ENCODE peak calls at places on chromosome 19, in six cellular contexts. One of them, this sample, is unnamed.

GRCh38 chr19:1469200-1469935 is 9.6 kb downstream of the C19orf25 start:
- DNase-seq in heart left ventricle: peak; percentile 10
- DNase-seq in tibial nerve: no peak
- DNase-seq in lung: no peak
- DNase-seq in heart right ventricle: peak; percentile 18
- DNase-seq in mesendoderm: no peak
- DNase-seq in this sample: no peak

GRCh38 chr19:30228113-30228725 is 144.0 kb upstream of the ZNF536 start:
- DNase-seq in heart left ventricle: no peak
- DNase-seq in tibial nerve: no peak
- DNase-seq in lung: no peak
- DNase-seq in heart right ventricle: no peak
- DNase-seq in mesendoderm: peak; percentile 25
- DNase-seq in this sample: no peak

GRCh38 chr19:1650627-1651009 is 1.8 kb downstream of the TCF3 start:
- DNase-seq in heart left ventricle: no peak
- DNase-seq in tibial nerve: no peak
- DNase-seq in lung: no peak
- DNase-seq in heart right ventricle: no peak
- DNase-seq in mesendoderm: peak; percentile 72
- DNase-seq in this sample: peak; percentile 72

GRCh38 chr19:45097776-45098520 is 5.0 kb downstream of the PPP1R37 start:
- DNase-seq in heart left ventricle: peak; percentile 56
- DNase-seq in tibial nerve: no peak
- DNase-seq in lung: no peak
- DNase-seq in heart right ventricle: no peak
- DNase-seq in mesendoderm: peak; percentile 89
- DNase-seq in this sample: no peak

GRCh38 chr19:6417713-6418561 is 6.7 kb downstream of the KHSRP start:
- DNase-seq in heart left ventricle: no peak
- DNase-seq in tibial nerve: no peak
- DNase-seq in lung: no peak
- DNase-seq in heart right ventricle: no peak
- DNase-seq in mesendoderm: peak; percentile 31
- DNase-seq in this sample: no peak

GRCh38 chr19:36051236-36051635 is 2.8 kb downstream of the THAP8 start:
- DNase-seq in heart left ventricle: no peak
- DNase-seq in tibial nerve: no peak
- DNase-seq in lung: no peak
- DNase-seq in heart right ventricle: no peak
- DNase-seq in mesendoderm: peak; percentile 89
- DNase-seq in this sample: no peak

GRCh38 chr19:49613374-49613773 is 22.4 kb downstream of the PRR12 start:
- DNase-seq in heart left ventricle: no peak
- DNase-seq in tibial nerve: no peak
- DNase-seq in lung: no peak
- DNase-seq in heart right ventricle: no peak
- DNase-seq in mesendoderm: no peak
- DNase-seq in this sample: no peak

GRCh38 chr19:30066781-30067759 is 125.0 kb downstream of the URI1 start:
- DNase-seq in heart left ventricle: no peak
- DNase-seq in tibial nerve: no peak
- DNase-seq in lung: no peak
- DNase-seq in heart right ventricle: no peak
- DNase-seq in mesendoderm: no peak
- DNase-seq in this sample: peak; percentile 32

GRCh38 chr19:51139299-51140018 is 2.6 kb upstream of the SIGLEC7 start:
- DNase-seq in heart left ventricle: no peak
- DNase-seq in tibial nerve: no peak
- DNase-seq in lung: no peak
- DNase-seq in heart right ventricle: no peak
- DNase-seq in mesendoderm: no peak
- DNase-seq in this sample: no peak

GRCh38 chr19:42589792-42590191 is 4.9 kb downstream of the CEACAM8 start:
- DNase-seq in heart left ventricle: no peak
- DNase-seq in tibial nerve: no peak
- DNase-seq in lung: no peak
- DNase-seq in heart right ventricle: no peak
- DNase-seq in mesendoderm: no peak
- DNase-seq in this sample: no peak

GRCh38 chr19:1848399-1849131 is at the start of gene REXO1:
- DNase-seq in heart left ventricle: peak; percentile 93
- DNase-seq in tibial nerve: peak; percentile 98
- DNase-seq in lung: peak; percentile 96
- DNase-seq in heart right ventricle: peak; percentile 96
- DNase-seq in mesendoderm: peak; percentile 97
- DNase-seq in this sample: peak; percentile 92

GRCh38 chr19:19822148-19822429 is 539 bp upstream of the ZNF506 start:
- DNase-seq in heart left ventricle: no peak
- DNase-seq in tibial nerve: no peak
- DNase-seq in lung: no peak
- DNase-seq in heart right ventricle: no peak
- DNase-seq in mesendoderm: no peak
- DNase-seq in this sample: no peak

GRCh38 chr19:18929311-18929710 is 9.8 kb downstream of the DDX49 start:
- DNase-seq in heart left ventricle: no peak
- DNase-seq in tibial nerve: no peak
- DNase-seq in lung: no peak
- DNase-seq in heart right ventricle: no peak
- DNase-seq in mesendoderm: no peak
- DNase-seq in this sample: no peak

GRCh38 chr19:51387924-51388389 is at the start of gene LIM2:
- DNase-seq in heart left ventricle: no peak
- DNase-seq in tibial nerve: no peak
- DNase-seq in lung: no peak
- DNase-seq in heart right ventricle: no peak
- DNase-seq in mesendoderm: no peak
- DNase-seq in this sample: no peak

GRCh38 chr19:12789098-12789903 is 2.0 kb upstream of the JUNB start:
- DNase-seq in heart left ventricle: no peak
- DNase-seq in tibial nerve: no peak
- DNase-seq in lung: no peak
- DNase-seq in heart right ventricle: no peak
- DNase-seq in mesendoderm: peak; percentile 58
- DNase-seq in this sample: no peak

GRCh38 chr19:18741566-18742121 is 49.5 kb downstream of the COMP start:
- DNase-seq in heart left ventricle: no peak
- DNase-seq in tibial nerve: no peak
- DNase-seq in lung: peak; percentile 79
- DNase-seq in heart right ventricle: no peak
- DNase-seq in mesendoderm: no peak
- DNase-seq in this sample: no peak

GRCh38 chr19:51514866-51515481 is 13.4 kb upstream of the SIGLEC12 start:
- DNase-seq in heart left ventricle: no peak
- DNase-seq in tibial nerve: no peak
- DNase-seq in lung: no peak
- DNase-seq in heart right ventricle: no peak
- DNase-seq in mesendoderm: peak; percentile 55
- DNase-seq in this sample: peak; percentile 60

GRCh38 chr19:51737924-51738323 is 13.8 kb downstream of the FPR1 start:
- DNase-seq in heart left ventricle: no peak
- DNase-seq in tibial nerve: no peak
- DNase-seq in lung: no peak
- DNase-seq in heart right ventricle: no peak
- DNase-seq in mesendoderm: no peak
- DNase-seq in this sample: no peak

GRCh38 chr19:9793051-9793591 is 24.6 kb upstream of the ZNF846 start:
- DNase-seq in heart left ventricle: peak; percentile 57
- DNase-seq in tibial nerve: peak; percentile 43
- DNase-seq in lung: no peak
- DNase-seq in heart right ventricle: peak; percentile 63
- DNase-seq in mesendoderm: peak; percentile 72
- DNase-seq in this sample: peak; percentile 74

GRCh38 chr19:16013181-16013850 is 63.0 kb upstream of the TPM4 start:
- DNase-seq in heart left ventricle: no peak
- DNase-seq in tibial nerve: no peak
- DNase-seq in lung: no peak
- DNase-seq in heart right ventricle: no peak
- DNase-seq in mesendoderm: no peak
- DNase-seq in this sample: no peak

GRCh38 chr19:45485301-45486077 is 11.4 kb downstream of the RTN2 start:
- DNase-seq in heart left ventricle: peak; percentile 97
- DNase-seq in tibial nerve: peak; percentile 99
- DNase-seq in lung: peak; percentile 98
- DNase-seq in heart right ventricle: peak; percentile 99
- DNase-seq in mesendoderm: peak; percentile 97
- DNase-seq in this sample: peak; percentile 95

GRCh38 chr19:3108775-3109174 is 14.6 kb downstream of the GNA11 start:
- DNase-seq in heart left ventricle: no peak
- DNase-seq in tibial nerve: peak; percentile 64
- DNase-seq in lung: peak; percentile 60
- DNase-seq in heart right ventricle: peak; percentile 55
- DNase-seq in mesendoderm: peak; percentile 76
- DNase-seq in this sample: peak; percentile 62

DNA sequence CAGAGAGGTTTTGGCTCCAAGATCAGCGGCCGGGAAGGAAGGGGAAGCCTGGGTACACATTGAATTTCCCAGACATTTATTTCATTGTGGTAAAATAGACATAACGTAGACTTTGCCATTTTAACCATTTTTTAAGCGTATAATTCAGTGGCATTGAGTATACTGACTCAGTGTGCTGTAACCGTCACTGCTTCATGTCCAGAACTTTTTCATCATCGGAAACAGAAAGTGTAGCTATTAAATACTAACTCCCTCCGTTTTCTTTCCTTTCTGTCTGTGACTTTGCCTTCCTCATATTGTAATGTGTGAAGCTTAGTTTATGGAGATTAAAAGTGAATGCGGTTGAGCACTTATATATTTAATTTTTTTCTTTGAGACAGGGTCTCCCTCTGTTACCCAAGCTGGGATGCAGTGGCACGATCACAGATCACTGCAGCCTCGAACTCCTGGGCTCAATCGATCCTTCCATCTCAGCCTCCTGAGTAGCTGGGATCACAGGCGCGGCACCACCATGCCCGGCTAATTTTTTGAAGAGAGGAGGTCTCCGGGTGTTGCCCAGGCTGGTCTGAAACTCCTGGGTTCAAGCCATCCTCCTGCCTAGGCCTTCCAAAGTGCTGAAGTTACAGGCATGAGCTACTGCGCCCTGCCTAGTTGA is 1.4 kb downstream of the HNRNPM start:
- DNase-seq in heart left ventricle: no peak
- DNase-seq in tibial nerve: no peak
- DNase-seq in lung: no peak
- DNase-seq in heart right ventricle: no peak
- DNase-seq in mesendoderm: no peak
- DNase-seq in this sample: no peak
- H3K4me3 ChIP-seq in heart left ventricle: peak overlapping the region; percentile 84
- H3K4me3 ChIP-seq in tibial nerve: peak overlapping the region; percentile 75
- H3K4me3 ChIP-seq in lung: peak overlapping the region; percentile 87
- H3K4me3 ChIP-seq in heart right ventricle: peak overlapping the region; percentile 84
- H3K4me3 ChIP-seq in mesendoderm: peak overlapping the region; percentile 29
- H3K4me3 ChIP-seq in this sample: peak overlapping the region; percentile 89

GRCh38 chr19:17025361-17025760 is 1.2 kb downstream of the CPAMD8 start:
- DNase-seq in heart left ventricle: no peak
- DNase-seq in tibial nerve: no peak
- DNase-seq in lung: peak; percentile 49
- DNase-seq in heart right ventricle: no peak
- DNase-seq in mesendoderm: no peak
- DNase-seq in this sample: no peak

GRCh38 chr19:17023805-17024204 is 2.8 kb downstream of the CPAMD8 start:
- DNase-seq in heart left ventricle: no peak
- DNase-seq in tibial nerve: no peak
- DNase-seq in lung: no peak
- DNase-seq in heart right ventricle: no peak
- DNase-seq in mesendoderm: no peak
- DNase-seq in this sample: no peak

GRCh38 chr19:17026706-17027427 is at the start of gene CPAMD8:
- DNase-seq in heart left ventricle: no peak
- DNase-seq in tibial nerve: no peak
- DNase-seq in lung: no peak
- DNase-seq in heart right ventricle: peak; percentile 39
- DNase-seq in mesendoderm: no peak
- DNase-seq in this sample: no peak

GRCh38 chr19:17026041-17026658 is 460 bp downstream of the CPAMD8 start:
- DNase-seq in heart left ventricle: no peak
- DNase-seq in tibial nerve: no peak
- DNase-seq in lung: peak; percentile 67
- DNase-seq in heart right ventricle: no peak
- DNase-seq in mesendoderm: peak; percentile 28
- DNase-seq in this sample: no peak

DNA sequence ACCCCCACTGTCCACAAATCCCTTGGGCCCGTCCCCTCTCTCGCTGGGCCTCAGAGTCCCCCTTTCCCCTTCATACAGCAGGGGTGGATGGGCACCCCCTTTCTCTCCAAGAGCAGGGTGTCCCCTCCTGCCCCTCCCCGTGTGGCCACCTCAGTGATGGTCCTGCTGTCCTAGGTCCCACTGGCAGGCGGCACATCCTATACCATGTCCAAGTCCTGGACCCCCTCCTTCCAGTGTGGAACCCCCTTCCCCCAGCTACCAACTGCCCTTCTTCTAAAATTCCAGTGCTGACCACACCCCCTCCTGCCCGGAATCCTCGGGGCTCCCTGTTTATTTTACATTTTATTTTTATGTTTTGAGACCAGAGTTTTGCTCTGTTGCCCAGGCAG is 812 bp upstream of the CPAMD8 start:
- DNase-seq in heart left ventricle: no peak
- DNase-seq in tibial nerve: no peak
- DNase-seq in lung: no peak
- DNase-seq in heart right ventricle: no peak
- DNase-seq in mesendoderm: no peak
- DNase-seq in this sample: no peak
- H3K4me3 ChIP-seq in heart left ventricle: no peak overlapping the region
- H3K4me3 ChIP-seq in tibial nerve: no peak overlapping the region
- H3K4me3 ChIP-seq in lung: no peak overlapping the region
- H3K4me3 ChIP-seq in heart right ventricle: no peak overlapping the region
- H3K4me3 ChIP-seq in mesendoderm: no peak overlapping the region
- H3K4me3 ChIP-seq in this sample: no peak overlapping the region

GRCh38 chr19:14006085-14006765 is at the start of gene RFX1:
- DNase-seq in heart left ventricle: peak; percentile 100
- DNase-seq in tibial nerve: peak; percentile 100
- DNase-seq in lung: peak; percentile 100
- DNase-seq in heart right ventricle: peak; percentile 100
- DNase-seq in mesendoderm: peak; percentile 100
- DNase-seq in this sample: peak; percentile 100
- H3K4me3 ChIP-seq in heart left ventricle: peak within 1 kb of the TSS; percentile 70
- H3K4me3 ChIP-seq in tibial nerve: peak within 1 kb of the TSS; percentile 99
- H3K4me3 ChIP-seq in lung: peak within 1 kb of the TSS; percentile 78
- H3K4me3 ChIP-seq in heart right ventricle: peak within 1 kb of the TSS; percentile 87
- H3K4me3 ChIP-seq in mesendoderm: peak within 1 kb of the TSS; percentile 76
- H3K4me3 ChIP-seq in this sample: peak within 1 kb of the TSS; percentile 77

GRCh38 chr19:46621191-46622117 is 3.4 kb downstream of the PTGIR start:
- DNase-seq in heart left ventricle: no peak
- DNase-seq in tibial nerve: no peak
- DNase-seq in lung: no peak
- DNase-seq in heart right ventricle: no peak
- DNase-seq in mesendoderm: no peak
- DNase-seq in this sample: no peak
- H3K4me3 ChIP-seq in heart left ventricle: no peak overlapping the region
- H3K4me3 ChIP-seq in tibial nerve: no peak overlapping the region
- H3K4me3 ChIP-seq in lung: peak overlapping the region; percentile 16
- H3K4me3 ChIP-seq in heart right ventricle: peak overlapping the region; percentile 14
- H3K4me3 ChIP-seq in mesendoderm: no peak overlapping the region
- H3K4me3 ChIP-seq in this sample: no peak overlapping the region

GRCh38 chr19:48596679-48597465 is 9.7 kb upstream of the SPACA4 start:
- DNase-seq in heart left ventricle: no peak
- DNase-seq in tibial nerve: no peak
- DNase-seq in lung: no peak
- DNase-seq in heart right ventricle: no peak
- DNase-seq in mesendoderm: no peak
- DNase-seq in this sample: no peak
- H3K4me3 ChIP-seq in heart left ventricle: no peak overlapping the region
- H3K4me3 ChIP-seq in tibial nerve: no peak overlapping the region
- H3K4me3 ChIP-seq in lung: no peak overlapping the region
- H3K4me3 ChIP-seq in heart right ventricle: no peak overlapping the region
- H3K4me3 ChIP-seq in mesendoderm: no peak overlapping the region
- H3K4me3 ChIP-seq in this sample: no peak overlapping the region